ENCODE peak calls at places on chromosomes 13 and 19, in four cellular contexts. One of them, this sample, is unnamed.

GRCh38 chr19:30333291-30334065 is 38.7 kb upstream of the ZNF536 start:
- DNase-seq in SK-N-SH: no peak
- DNase-seq in HepG2: no peak
- DNase-seq in GM12878: no peak
- DNase-seq in this sample: no peak

GRCh38 chr13:38979891-38980627 is 10.6 kb downstream of the STOML3 start:
- DNase-seq in SK-N-SH: peak; percentile 45
- DNase-seq in HepG2: no peak
- DNase-seq in GM12878: no peak
- DNase-seq in this sample: no peak

GRCh38 chr19:45187421-45188100 is 9.0 kb downstream of the BLOC1S3 start:
- DNase-seq in GM12878: no peak
- DNase-seq in SK-N-SH: peak; percentile 67
- DNase-seq in HepG2: peak; percentile 49
- DNase-seq in this sample: no peak

GRCh38 chr19:33627526-33627925 is 5.8 kb downstream of the CHST8 start:
- DNase-seq in HepG2: no peak
- DNase-seq in GM12878: no peak
- DNase-seq in SK-N-SH: no peak
- DNase-seq in this sample: no peak

GRCh38 chr19:47723573-47723923 is 10.3 kb downstream of the EHD2 start:
- DNase-seq in SK-N-SH: no peak
- DNase-seq in GM12878: no peak
- DNase-seq in HepG2: peak; percentile 63
- DNase-seq in this sample: no peak

GRCh38 chr19:38634757-38635482 is 12.5 kb upstream of the ACTN4 start:
- DNase-seq in SK-N-SH: peak; percentile 87
- DNase-seq in GM12878: peak; percentile 32
- DNase-seq in HepG2: no peak
- DNase-seq in this sample: peak; percentile 80

GRCh38 chr13:75749407-75749806 is 113.3 kb downstream of the LMO7 start:
- DNase-seq in SK-N-SH: no peak
- DNase-seq in HepG2: no peak
- DNase-seq in GM12878: no peak
- DNase-seq in this sample: no peak

GRCh38 chr19:4241824-4242430 is 5.0 kb upstream of the YJU2 start:
- DNase-seq in SK-N-SH: no peak
- DNase-seq in GM12878: no peak
- DNase-seq in HepG2: no peak
- DNase-seq in this sample: no peak

GRCh38 chr19:57078802-57079201 is 41.0 kb upstream of the USP29 start:
- DNase-seq in HepG2: peak; percentile 35
- DNase-seq in SK-N-SH: no peak
- DNase-seq in GM12878: no peak
- DNase-seq in this sample: no peak

GRCh38 chr13:27082325-27082724 is 89.3 kb downstream of the USP12 start:
- DNase-seq in HepG2: no peak
- DNase-seq in GM12878: no peak
- DNase-seq in SK-N-SH: no peak
- DNase-seq in this sample: no peak

GRCh38 chr19:18718015-18718526 is 34.6 kb downstream of the CRTC1 start:
- DNase-seq in SK-N-SH: peak; percentile 67
- DNase-seq in GM12878: no peak
- DNase-seq in HepG2: no peak
- DNase-seq in this sample: no peak

GRCh38 chr19:14139944-14140343 is 3.6 kb upstream of the ASF1B start:
- DNase-seq in HepG2: no peak
- DNase-seq in SK-N-SH: no peak
- DNase-seq in GM12878: no peak
- DNase-seq in this sample: no peak

GRCh38 chr13:28493740-28494536 is 990 bp downstream of the FLT1 start:
- DNase-seq in HepG2: no peak
- DNase-seq in SK-N-SH: peak; percentile 28
- DNase-seq in GM12878: no peak
- DNase-seq in this sample: no peak

GRCh38 chr13:98143157-98143553 is 261 bp downstream of the FARP1 start:
- DNase-seq in GM12878: no peak
- DNase-seq in SK-N-SH: peak; percentile 90
- DNase-seq in HepG2: no peak
- DNase-seq in this sample: peak; percentile 14

GRCh38 chr13:19685034-19685433 is 51.6 kb downstream of the MPHOSPH8 start:
- DNase-seq in SK-N-SH: no peak
- DNase-seq in GM12878: no peak
- DNase-seq in HepG2: peak; percentile 10
- DNase-seq in this sample: no peak

GRCh38 chr19:3131168-3131567 is 4.7 kb upstream of the GNA15 start:
- DNase-seq in GM12878: no peak
- DNase-seq in HepG2: no peak
- DNase-seq in SK-N-SH: no peak
- DNase-seq in this sample: no peak

GRCh38 chr19:49833594-49833993 is 15.5 kb downstream of the MED25 start:
- DNase-seq in GM12878: no peak
- DNase-seq in HepG2: no peak
- DNase-seq in SK-N-SH: no peak
- DNase-seq in this sample: no peak

GRCh38 chr19:5485286-5485636 is 30.0 kb downstream of the ZNRF4 start:
- DNase-seq in SK-N-SH: no peak
- DNase-seq in HepG2: no peak
- DNase-seq in GM12878: no peak
- DNase-seq in this sample: no peak

GRCh38 chr13:111017755-111018487 is 97.2 kb upstream of the ARHGEF7 start:
- DNase-seq in SK-N-SH: no peak
- DNase-seq in GM12878: no peak
- DNase-seq in HepG2: no peak
- DNase-seq in this sample: no peak

GRCh38 chr13:74669149-74669548 is 534.9 kb upstream of the KLF12 start:
- DNase-seq in SK-N-SH: no peak
- DNase-seq in HepG2: no peak
- DNase-seq in GM12878: no peak
- DNase-seq in this sample: no peak

GRCh38 chr19:13155472-13156284 is 5.5 kb downstream of the IER2 start:
- DNase-seq in HepG2: peak; percentile 69
- DNase-seq in GM12878: no peak
- DNase-seq in SK-N-SH: peak; percentile 63
- DNase-seq in this sample: no peak

GRCh38 chr19:8084152-8084551 is 31.6 kb downstream of the CCL25 start:
- DNase-seq in SK-N-SH: no peak
- DNase-seq in HepG2: no peak
- DNase-seq in GM12878: no peak
- DNase-seq in this sample: no peak
- TF ChIP-seq PBX3 in SK-N-SH: no peak
- TF ChIP-seq PBX3 in HepG2: no peak
- TF ChIP-seq PBX3 in GM12878: no peak
- TF ChIP-seq PBX3 in this sample: no peak

GRCh38 chr13:105956891-105957290 is 578.6 kb downstream of the EFNB2 start:
- DNase-seq in GM12878: no peak
- DNase-seq in SK-N-SH: no peak
- DNase-seq in HepG2: no peak
- DNase-seq in this sample: no peak

GRCh38 chr13:105957769-105958438 is 577.6 kb downstream of the EFNB2 start:
- DNase-seq in SK-N-SH: no peak
- DNase-seq in GM12878: no peak
- DNase-seq in HepG2: no peak
- DNase-seq in this sample: no peak

GRCh38 chr13:105948143-105948542 is 587.3 kb downstream of the EFNB2 start:
- DNase-seq in GM12878: no peak
- DNase-seq in HepG2: no peak
- DNase-seq in SK-N-SH: no peak
- DNase-seq in this sample: no peak

GRCh38 chr13:105952233-105952767 is 583.2 kb downstream of the EFNB2 start:
- DNase-seq in GM12878: no peak
- DNase-seq in HepG2: no peak
- DNase-seq in SK-N-SH: no peak
- DNase-seq in this sample: no peak
- TF ChIP-seq PBX3 in GM12878: no peak
- TF ChIP-seq PBX3 in HepG2: no peak
- TF ChIP-seq PBX3 in SK-N-SH: no peak
- TF ChIP-seq PBX3 in this sample: no peak

GRCh38 chr19:7188682-7189629 is 105.3 kb downstream of the INSR start:
- DNase-seq in GM12878: no peak
- DNase-seq in SK-N-SH: no peak
- DNase-seq in HepG2: peak; percentile 84
- DNase-seq in this sample: no peak

GRCh38 chr19:7191946-7192691 is 102.1 kb downstream of the INSR start:
- DNase-seq in GM12878: no peak
- DNase-seq in SK-N-SH: no peak
- DNase-seq in HepG2: no peak
- DNase-seq in this sample: no peak

GRCh38 chr19:7182489-7182888 is 111.7 kb downstream of the INSR start:
- DNase-seq in SK-N-SH: no peak
- DNase-seq in HepG2: no peak
- DNase-seq in GM12878: no peak
- DNase-seq in this sample: no peak

DNA sequence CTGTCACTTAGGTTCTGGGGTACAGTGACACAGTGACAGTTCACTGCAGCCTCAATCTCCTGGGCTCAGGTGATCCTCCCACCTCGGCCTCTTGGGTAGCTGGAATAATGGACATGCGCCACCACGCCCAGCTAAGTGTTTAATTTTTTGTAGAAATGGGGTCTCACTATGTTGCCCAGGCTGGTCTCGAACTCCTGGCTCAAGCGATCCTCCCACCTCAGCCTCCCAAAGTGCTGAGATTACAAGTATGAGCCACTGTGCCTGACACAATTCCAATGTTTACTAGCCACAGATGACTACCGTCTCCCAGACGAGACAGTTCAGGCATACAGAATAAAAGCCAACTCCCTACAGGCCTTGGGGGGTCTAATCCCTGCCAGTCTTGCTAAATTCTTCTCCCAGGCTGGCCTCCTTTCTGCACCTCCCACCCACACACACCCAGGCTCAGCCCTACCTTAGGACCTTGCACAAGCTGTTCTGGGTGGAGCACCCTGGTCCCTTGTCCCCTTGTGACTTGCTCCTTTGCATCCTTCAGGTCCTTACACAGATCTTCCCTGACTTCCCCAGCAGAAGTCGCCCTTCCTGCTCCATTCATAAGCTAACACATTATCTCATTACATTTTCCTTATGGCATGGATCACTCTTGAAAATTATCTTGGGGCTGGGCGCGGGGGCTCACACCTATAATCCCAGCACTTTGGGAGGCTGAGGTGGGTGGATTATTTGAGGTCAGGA is 106.4 kb downstream of the INSR start:
- DNase-seq in GM12878: no peak
- DNase-seq in SK-N-SH: no peak
- DNase-seq in HepG2: no peak
- DNase-seq in this sample: no peak
- TF ChIP-seq PBX3 in GM12878: no peak
- TF ChIP-seq PBX3 in SK-N-SH: no peak
- TF ChIP-seq PBX3 in HepG2: no peak
- TF ChIP-seq PBX3 in this sample: no peak

GRCh38 chr13:65881561-65882155 is 1348.5 kb downstream of the PCDH9 start:
- DNase-seq in GM12878: no peak
- DNase-seq in SK-N-SH: no peak
- DNase-seq in HepG2: no peak
- DNase-seq in this sample: no peak

DNA sequence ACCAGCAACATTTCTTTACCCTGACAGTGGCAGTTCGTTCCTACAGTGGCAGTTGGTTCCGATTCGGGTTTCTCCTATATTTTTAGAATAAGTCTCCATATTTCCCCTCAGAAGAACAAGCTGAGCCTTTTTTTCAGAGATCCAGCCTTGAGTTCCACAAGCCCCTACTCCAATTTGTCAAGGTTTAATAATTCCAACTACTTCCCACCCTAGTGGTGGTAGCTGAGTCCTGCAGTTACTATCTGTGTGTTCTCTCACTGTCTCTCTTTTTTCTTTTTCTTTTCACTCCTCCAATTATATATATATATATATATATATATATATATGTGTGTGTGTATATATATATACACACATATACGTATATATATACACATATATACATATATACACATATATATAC is 1347.3 kb downstream of the PCDH9 start:
- DNase-seq in HepG2: no peak
- DNase-seq in GM12878: no peak
- DNase-seq in SK-N-SH: no peak
- DNase-seq in this sample: no peak
- TF ChIP-seq PBX3 in HepG2: no peak
- TF ChIP-seq PBX3 in GM12878: no peak
- TF ChIP-seq PBX3 in SK-N-SH: no peak
- TF ChIP-seq PBX3 in this sample: no peak

GRCh38 chr13:50616101-50616500 is 227.4 kb downstream of the DLEU7 start:
- DNase-seq in HepG2: no peak
- DNase-seq in SK-N-SH: no peak
- DNase-seq in GM12878: no peak
- DNase-seq in this sample: no peak
- TF ChIP-seq PBX3 in HepG2: no peak
- TF ChIP-seq PBX3 in SK-N-SH: peak; percentile 7
- TF ChIP-seq PBX3 in GM12878: no peak
- TF ChIP-seq PBX3 in this sample: no peak

GRCh38 chr13:104592545-104593250 is 1526.5 kb upstream of the SLC10A2 start:
- DNase-seq in HepG2: no peak
- DNase-seq in SK-N-SH: no peak
- DNase-seq in GM12878: no peak
- DNase-seq in this sample: no peak

GRCh38 chr13:104593251-104593576 is 1527.0 kb upstream of the SLC10A2 start:
- DNase-seq in HepG2: no peak
- DNase-seq in GM12878: no peak
- DNase-seq in SK-N-SH: no peak
- DNase-seq in this sample: no peak

GRCh38 chr13:104594801-104595200 is 1528.6 kb upstream of the SLC10A2 start:
- DNase-seq in HepG2: no peak
- DNase-seq in GM12878: no peak
- DNase-seq in SK-N-SH: no peak
- DNase-seq in this sample: no peak

GRCh38 chr13:104593693-104594092 is 1527.5 kb upstream of the SLC10A2 start:
- DNase-seq in GM12878: no peak
- DNase-seq in SK-N-SH: no peak
- DNase-seq in HepG2: no peak
- DNase-seq in this sample: no peak

GRCh38 chr13:104592127-104592526 is 1525.9 kb upstream of the SLC10A2 start:
- DNase-seq in GM12878: no peak
- DNase-seq in SK-N-SH: no peak
- DNase-seq in HepG2: no peak
- DNase-seq in this sample: no peak
- TF ChIP-seq PBX3 in GM12878: no peak
- TF ChIP-seq PBX3 in SK-N-SH: peak; percentile 64
- TF ChIP-seq PBX3 in HepG2: no peak
- TF ChIP-seq PBX3 in this sample: no peak

GRCh38 chr13:71156550-71156949 is 710.5 kb downstream of the DACH1 start:
- DNase-seq in GM12878: no peak
- DNase-seq in SK-N-SH: no peak
- DNase-seq in HepG2: no peak
- DNase-seq in this sample: no peak
- TF ChIP-seq PBX3 in GM12878: no peak
- TF ChIP-seq PBX3 in SK-N-SH: no peak
- TF ChIP-seq PBX3 in HepG2: no peak
- TF ChIP-seq PBX3 in this sample: no peak

This sample was measured in A549.